ENCODE peak calls at places on chromosomes 7 and 10, in four cellular contexts. O is mesenchymal stem cell, J is trophoblast cell, Q is H1. X is an unnamed sample.

GRCh38 chr10:118259288-118259906 is 82.7 kb downstream of the FAM204A start:
- DNase-seq in O (peak), Q (no peak), J (peak), X (peak)

GRCh38 chr10:127300868-127301321 is 104.5 kb upstream of the INSYN2A start:
- DNase-seq in J (no peak), O (no peak), Q (no peak), X (no peak)

GRCh38 chr7:136601772-136602171 is 266.7 kb upstream of the CHRM2 start:
- DNase-seq in J (no peak), Q (no peak), O (no peak), X (no peak)

GRCh38 chr10:88027570-88027969 is 164.1 kb downstream of the PTEN start:
- DNase-seq in J (no peak), Q (no peak), O (no peak), X (no peak)

GRCh38 chr10:96690755-96691730 is 29.3 kb downstream of the PIK3AP1 start:
- DNase-seq in Q (no peak), O (no peak), J (no peak), X (no peak)

GRCh38 chr10:113573368-113573767 is 20.5 kb downstream of the HABP2 start:
- DNase-seq in O (no peak), J (no peak), Q (no peak), X (no peak)

GRCh38 chr7:5420841-5421625 is 2.6 kb downstream of the TNRC18 start:
- DNase-seq in Q (no peak), O (peak), J (no peak), X (no peak)

GRCh38 chr7:30838008-30838407 is 66.8 kb downstream of the MINDY4 start:
- DNase-seq in Q (no peak), O (no peak), J (no peak), X (no peak)

GRCh38 chr7:120033114-120033513 is 239.9 kb upstream of the KCND2 start:
- DNase-seq in J (no peak), O (no peak), Q (no peak), X (peak)

GRCh38 chr10:133068741-133069525 is 18.8 kb upstream of the ADGRA1 start:
- DNase-seq in Q (no peak), O (no peak), J (no peak), X (no peak)

GRCh38 chr7:124768525-124768924 is 2.9 kb upstream of the GPR37 start:
- DNase-seq in J (no peak), Q (no peak), O (no peak), X (no peak)

GRCh38 chr7:124764071-124764846 is 1.3 kb downstream of the GPR37 start:
- DNase-seq in J (no peak), Q (no peak), O (peak), X (peak)

GRCh38 chr7:124765401-124766352 is at the start of gene GPR37:
- DNase-seq in J (peak), O (peak), Q (peak), X (peak)

GRCh38 chr7:124762611-124763143 is 2.9 kb downstream of the GPR37 start:
- DNase-seq in O (peak), J (no peak), Q (no peak), X (no peak)

DNA sequence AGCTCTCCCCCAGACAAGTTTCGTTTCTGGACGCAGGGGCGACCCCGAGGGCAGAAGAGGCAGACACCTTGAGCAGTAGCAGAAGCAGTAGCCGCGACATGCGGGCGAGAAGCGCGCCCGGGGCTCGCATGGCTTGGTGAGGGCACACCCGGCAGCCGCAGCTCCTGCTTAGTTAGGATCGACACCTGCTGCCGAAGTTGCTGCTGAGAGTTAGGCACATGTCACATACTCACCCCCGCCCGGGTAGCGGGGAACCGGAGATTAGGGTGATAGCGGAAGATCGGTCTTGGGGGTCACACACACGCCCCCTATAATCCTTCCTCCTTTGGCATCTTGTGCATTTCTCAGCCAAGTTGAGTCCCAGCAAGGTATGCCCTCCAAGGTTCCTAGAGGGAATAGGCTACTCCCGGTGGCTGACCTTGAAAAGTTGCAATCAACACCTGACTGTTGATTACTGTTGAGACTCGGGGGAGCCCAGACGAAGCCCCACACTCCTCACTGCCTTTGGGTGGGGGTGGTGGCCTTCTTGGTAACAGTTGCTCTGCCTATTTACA is 668 bp downstream of the GPR37 start:
- DNase-seq in O (no peak), Q (no peak), J (peak), X (peak)
- H3K4me3 ChIP-seq in O (peak), Q (peak), J (peak), X (peak)

DNA sequence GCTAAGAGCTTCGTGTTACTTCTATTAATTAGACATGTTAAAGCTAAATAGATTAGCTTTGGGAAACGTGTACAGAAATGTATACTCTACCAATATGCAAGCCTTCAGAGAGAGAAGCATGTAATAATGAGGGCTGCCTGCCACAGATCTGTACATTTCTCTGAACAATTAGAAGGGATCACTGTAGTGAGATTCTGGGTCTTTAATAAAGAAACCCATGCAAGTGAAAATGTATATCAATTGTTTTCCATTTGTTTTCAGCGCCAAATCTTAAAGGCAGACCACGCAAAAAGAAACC is 149.1 kb downstream of the ARID5B start:
- DNase-seq in Q (no peak), J (no peak), O (no peak), X (no peak)
- H2BK5ac ChIP-seq in Q (no peak), J (no peak), O (peak), X (no peak)

GRCh38 chr7:155296788-155297516 is 726 bp upstream of the INSIG1 start:
- DNase-seq in J (peak), Q (no peak), O (peak), X (no peak)
- H2BK12ac ChIP-seq in J (peak), Q (peak), O (peak), X (peak)

GRCh38 chr10:125155101-125155500 is 5.3 kb downstream of the CTBP2 start:
- DNase-seq in Q (no peak), O (peak), J (no peak), X (peak)

GRCh38 chr10:125155669-125156068 is 4.7 kb downstream of the CTBP2 start:
- DNase-seq in J (no peak), Q (no peak), O (peak), X (no peak)

GRCh38 chr10:125154529-125154928 is 5.8 kb downstream of the CTBP2 start:
- DNase-seq in J (no peak), Q (no peak), O (peak), X (no peak)

GRCh38 chr10:125152646-125153368 is 7.6 kb downstream of the CTBP2 start:
- DNase-seq in O (peak), J (no peak), Q (no peak), X (no peak)

GRCh38 chr10:125153693-125154490 is 6.5 kb downstream of the CTBP2 start:
- DNase-seq in O (peak), J (no peak), Q (no peak), X (no peak)
- H3K4me3 ChIP-seq in O (peak), J (no peak), Q (peak), X (no peak)

DNA sequence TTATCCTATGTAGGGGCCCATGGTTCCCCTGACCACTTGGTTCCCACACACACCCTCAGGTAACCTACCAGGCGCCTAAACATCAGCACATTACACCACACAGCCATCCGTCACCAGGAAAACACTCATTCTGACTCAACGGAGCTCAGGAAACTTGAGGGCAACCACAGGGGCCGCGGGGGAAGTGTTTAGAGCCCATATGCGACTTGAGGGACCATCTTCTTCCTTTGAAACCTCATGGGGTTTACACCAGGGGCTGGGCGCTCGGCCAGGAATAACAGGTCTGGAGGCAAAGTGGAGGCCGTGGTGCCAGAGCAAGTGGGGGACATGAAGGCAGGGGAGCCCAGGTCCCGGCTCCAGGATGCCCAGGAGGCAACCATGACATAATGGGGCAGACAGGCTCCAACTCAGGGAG is 1.5 kb downstream of the STX1A start:
- DNase-seq in Q (no peak), O (peak), J (peak), X (no peak)
- H2BK5ac ChIP-seq in Q (no peak), O (no peak), J (no peak), X (no peak)

GRCh38 chr10:34506773-34507172 is 308.3 kb downstream of the PARD3 start:
- DNase-seq in Q (no peak), J (no peak), O (no peak), X (no peak)
- H2BK12ac ChIP-seq in Q (no peak), J (no peak), O (no peak), X (no peak)

GRCh38 chr7:27182861-27183681 is 2.0 kb downstream of the HOXA11 start:
- DNase-seq in O (no peak), Q (no peak), J (no peak), X (no peak)
- H3K4me3 ChIP-seq in O (peak), Q (no peak), J (no peak), X (no peak)

GRCh38 chr7:151087247-151088018 is 1.2 kb downstream of the AGAP3 start:
- DNase-seq in Q (no peak), J (no peak), O (peak), X (no peak)

GRCh38 chr7:151088019-151088855 is 2.0 kb downstream of the AGAP3 start:
- DNase-seq in O (peak), J (no peak), Q (no peak), X (no peak)

GRCh38 chr7:151091003-151091402 is 4.7 kb downstream of the AGAP3 start:
- DNase-seq in Q (no peak), J (no peak), O (no peak), X (no peak)

GRCh38 chr7:151089893-151090730 is 3.8 kb downstream of the AGAP3 start:
- DNase-seq in O (peak), J (no peak), Q (no peak), X (no peak)

DNA sequence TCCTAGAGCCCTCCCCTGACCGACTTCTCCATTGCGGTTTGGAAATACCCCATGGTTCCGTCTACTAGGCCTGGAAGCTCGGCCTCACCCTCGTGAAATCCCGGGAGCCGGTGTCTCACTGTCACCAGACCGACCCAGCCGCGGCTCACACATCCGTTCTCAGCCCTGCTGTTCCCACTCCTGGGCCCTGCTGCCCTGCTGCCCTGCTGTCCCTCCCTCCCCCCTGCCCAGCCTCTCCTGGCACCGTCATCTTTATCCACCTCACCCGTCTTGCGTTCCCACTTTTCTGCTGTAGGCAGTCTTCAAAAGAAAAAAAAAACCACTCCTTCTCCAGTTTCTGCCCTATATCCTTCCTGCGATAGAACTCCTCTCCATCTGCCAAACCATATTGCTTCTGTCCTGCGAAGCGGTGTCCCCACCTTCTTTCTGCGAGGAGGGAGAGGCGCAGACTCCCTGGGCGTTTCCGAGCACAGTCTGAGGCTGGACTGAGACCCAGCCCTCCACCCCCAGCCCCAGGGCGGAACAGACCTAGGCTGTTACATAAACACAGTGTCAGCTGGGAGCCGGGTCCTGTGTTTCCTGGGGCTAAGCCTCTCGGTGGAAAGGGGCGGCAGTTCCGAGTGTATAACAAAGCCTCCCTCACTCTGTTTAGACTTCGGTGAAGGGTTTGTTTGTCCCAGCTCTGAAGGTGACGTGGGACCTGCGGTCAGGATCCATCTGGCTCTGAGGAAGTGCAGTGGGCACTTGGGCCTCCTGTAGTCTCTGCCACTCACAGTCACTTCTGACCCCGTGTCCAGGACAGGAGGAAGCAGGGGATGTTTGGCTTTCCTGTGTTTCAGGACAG is 2.8 kb downstream of the AGAP3 start:
- DNase-seq in J (no peak), Q (no peak), O (peak), X (peak)
- H2BK5ac ChIP-seq in J (no peak), Q (no peak), O (no peak), X (no peak)

GRCh38 chr10:12129222-12130111 is at the start of gene SEC61A2:
- DNase-seq in J (peak), O (peak), Q (peak), X (peak)
- H2BK12ac ChIP-seq in J (peak), O (peak), Q (no peak), X (no peak)

X was measured in neuronal stem cell.